ENCODE peak calls at places on chromosomes 13 and 19, in four cellular contexts. One of them, this sample, is unnamed. For H3K36me3 and H3K4me1, the result is how much of the 10 kb centered on the place peaks cover.

GRCh38 chr19:6802336-6803035 is 30.0 kb downstream of the VAV1 start:
- DNase-seq in suprapubic skin: peak
- DNase-seq in lung: peak
- DNase-seq in mammary epithelial cell: no peak
- DNase-seq in this sample: no peak

GRCh38 chr13:27044837-27045570 is 126.6 kb downstream of the USP12 start:
- DNase-seq in suprapubic skin: no peak
- DNase-seq in lung: no peak
- DNase-seq in mammary epithelial cell: no peak
- DNase-seq in this sample: no peak

GRCh38 chr13:62502606-62503005 is 1087.0 kb upstream of the PCDH20 start:
- DNase-seq in suprapubic skin: no peak
- DNase-seq in lung: no peak
- DNase-seq in mammary epithelial cell: no peak
- DNase-seq in this sample: no peak

GRCh38 chr13:64083811-64084210 is 2668.2 kb upstream of the PCDH20 start:
- DNase-seq in suprapubic skin: no peak
- DNase-seq in lung: no peak
- DNase-seq in mammary epithelial cell: no peak
- DNase-seq in this sample: no peak

GRCh38 chr13:51444922-51445321 is 7.9 kb downstream of the INTS6 start:
- DNase-seq in suprapubic skin: no peak
- DNase-seq in lung: no peak
- DNase-seq in mammary epithelial cell: no peak
- DNase-seq in this sample: no peak

GRCh38 chr19:46515879-46516350 is 20.2 kb upstream of the PNMA8B start:
- DNase-seq in suprapubic skin: no peak
- DNase-seq in lung: no peak
- DNase-seq in mammary epithelial cell: peak
- DNase-seq in this sample: no peak

GRCh38 chr19:1105873-1106840 is 2.4 kb downstream of the GPX4 start:
- DNase-seq in suprapubic skin: no peak
- DNase-seq in lung: no peak
- DNase-seq in mammary epithelial cell: no peak
- DNase-seq in this sample: no peak

GRCh38 chr13:45833663-45834062 is 17.9 kb downstream of the SIAH3 start:
- DNase-seq in suprapubic skin: no peak
- DNase-seq in lung: no peak
- DNase-seq in mammary epithelial cell: peak
- DNase-seq in this sample: no peak

GRCh38 chr19:30136591-30136990 is 194.6 kb downstream of the URI1 start:
- DNase-seq in suprapubic skin: no peak
- DNase-seq in lung: no peak
- DNase-seq in mammary epithelial cell: no peak
- DNase-seq in this sample: no peak

DNA sequence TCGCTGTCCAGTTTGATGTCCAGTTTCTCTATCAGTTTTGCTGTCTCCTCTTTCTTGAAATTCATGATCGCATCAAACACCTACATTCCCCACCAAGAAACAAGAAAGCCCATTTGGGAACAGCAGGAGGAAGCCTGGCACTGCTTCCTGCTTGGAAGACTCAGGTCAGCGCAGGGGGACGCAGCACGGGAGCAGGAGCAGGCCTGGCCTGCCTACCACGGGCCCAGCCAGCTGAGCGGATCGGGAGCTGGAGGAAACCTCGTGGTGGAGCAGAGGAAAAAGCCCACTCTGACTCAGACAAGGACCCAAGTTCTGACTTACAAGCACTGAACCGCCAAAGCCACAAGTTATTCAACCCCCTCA is 3.9 kb downstream of the EEF2 start:
- DNase-seq in suprapubic skin: no peak
- DNase-seq in lung: no peak
- DNase-seq in mammary epithelial cell: no peak
- DNase-seq in this sample: no peak
- H3K36me3 ChIP-seq in suprapubic skin: half or more
- H3K36me3 ChIP-seq in lung: half or more
- H3K36me3 ChIP-seq in mammary epithelial cell: half or more
- H3K36me3 ChIP-seq in this sample: half or more

GRCh38 chr13:33213797-33214196 is 71.8 kb downstream of the STARD13 start:
- DNase-seq in suprapubic skin: no peak
- DNase-seq in lung: no peak
- DNase-seq in mammary epithelial cell: no peak
- DNase-seq in this sample: no peak

GRCh38 chr13:33219926-33220325 is 65.6 kb downstream of the STARD13 start:
- DNase-seq in suprapubic skin: no peak
- DNase-seq in lung: no peak
- DNase-seq in mammary epithelial cell: no peak
- DNase-seq in this sample: no peak

GRCh38 chr13:33218020-33218419 is 67.5 kb downstream of the STARD13 start:
- DNase-seq in suprapubic skin: no peak
- DNase-seq in lung: no peak
- DNase-seq in mammary epithelial cell: peak
- DNase-seq in this sample: no peak

GRCh38 chr13:33218426-33218825 is 67.1 kb downstream of the STARD13 start:
- DNase-seq in suprapubic skin: no peak
- DNase-seq in lung: no peak
- DNase-seq in mammary epithelial cell: peak
- DNase-seq in this sample: no peak

DNA sequence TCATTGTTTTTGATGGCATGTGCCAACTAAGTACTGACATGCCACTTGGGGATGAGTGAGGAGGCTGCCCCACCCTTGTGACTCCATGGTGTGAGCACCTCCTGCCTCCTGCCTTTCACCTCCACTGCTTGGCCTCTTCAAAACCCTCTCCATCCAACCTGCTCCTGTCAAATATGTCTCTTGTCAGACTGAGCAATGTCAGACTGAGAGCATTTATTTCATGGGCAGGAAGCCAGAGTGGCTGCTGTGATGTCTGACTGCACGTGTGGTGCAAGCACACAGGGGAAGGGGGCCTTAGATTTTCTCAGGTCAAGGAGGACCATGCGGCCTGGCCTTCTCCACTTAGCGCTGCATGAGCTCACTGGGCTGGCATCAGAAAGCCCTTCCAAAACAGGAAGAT is 68.3 kb downstream of the STARD13 start:
- DNase-seq in suprapubic skin: no peak
- DNase-seq in lung: no peak
- DNase-seq in mammary epithelial cell: no peak
- DNase-seq in this sample: no peak
- H3K4me1 ChIP-seq in suprapubic skin: half or more
- H3K4me1 ChIP-seq in lung: under half
- H3K4me1 ChIP-seq in mammary epithelial cell: half or more
- H3K4me1 ChIP-seq in this sample: under half

DNA sequence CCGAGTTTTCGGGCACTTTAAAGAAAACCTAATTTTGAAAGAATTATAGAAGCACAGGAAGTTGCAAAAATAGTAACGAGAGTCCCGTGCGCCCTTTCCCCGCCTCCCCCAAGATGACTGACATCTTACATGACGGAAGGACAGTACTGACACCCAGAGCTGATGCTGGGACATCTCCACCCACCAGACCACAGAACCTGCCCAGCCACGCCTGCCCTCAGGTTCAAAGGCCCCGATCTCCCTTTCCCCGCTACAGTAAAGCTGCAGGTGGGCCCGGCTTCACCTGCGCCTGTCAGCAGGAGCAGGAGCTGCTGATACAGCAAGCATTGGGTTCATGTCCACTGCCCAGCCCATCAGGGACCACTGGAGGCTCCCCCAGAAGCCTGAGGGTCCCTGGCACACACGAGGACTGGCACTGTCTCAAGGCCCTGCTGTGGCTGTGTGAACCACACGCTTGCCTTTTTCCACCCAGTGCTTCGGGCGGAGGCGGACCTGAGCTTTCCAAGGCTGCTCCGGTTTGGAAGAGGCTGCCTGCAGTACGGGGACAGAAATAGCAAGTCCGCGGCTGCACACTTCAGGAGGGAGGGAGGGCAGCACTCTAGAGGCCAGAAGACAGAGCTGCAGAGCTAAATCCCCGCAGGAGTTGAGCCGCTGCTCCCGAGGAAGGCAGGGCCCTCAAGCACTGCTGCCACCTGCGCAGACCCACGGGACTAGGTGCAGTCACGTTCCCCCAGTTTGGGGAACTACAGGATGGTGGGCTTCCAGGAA is 8.7 kb downstream of the MAP2K2 start:
- DNase-seq in suprapubic skin: no peak
- DNase-seq in lung: no peak
- DNase-seq in mammary epithelial cell: no peak
- DNase-seq in this sample: no peak
- H3K36me3 ChIP-seq in suprapubic skin: half or more
- H3K36me3 ChIP-seq in lung: half or more
- H3K36me3 ChIP-seq in mammary epithelial cell: under half
- H3K36me3 ChIP-seq in this sample: under half

GRCh38 chr13:39034085-39034484 is 3.8 kb downstream of the PROSER1 start:
- DNase-seq in suprapubic skin: no peak
- DNase-seq in lung: no peak
- DNase-seq in mammary epithelial cell: no peak
- DNase-seq in this sample: no peak
- H3K4me1 ChIP-seq in suprapubic skin: under half
- H3K4me1 ChIP-seq in lung: under half
- H3K4me1 ChIP-seq in mammary epithelial cell: under half
- H3K4me1 ChIP-seq in this sample: under half

DNA sequence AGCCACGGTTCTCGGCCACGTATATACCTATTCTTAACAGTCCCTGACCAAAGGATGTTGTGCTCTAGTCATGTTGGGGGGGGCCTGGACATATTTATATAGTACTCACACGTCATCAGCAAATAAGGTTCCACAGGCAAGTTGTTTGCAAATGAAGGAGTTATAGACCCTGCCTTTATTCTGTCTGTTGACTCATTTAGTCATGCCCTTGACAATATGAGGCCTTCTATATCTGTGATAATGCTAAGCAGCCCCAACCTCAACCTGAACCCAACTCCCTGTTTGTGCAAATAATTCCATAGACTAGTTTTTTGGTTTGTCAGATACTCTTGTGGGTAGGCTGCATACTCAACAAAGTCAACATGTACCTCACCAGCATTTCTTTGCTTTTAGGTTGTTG is 8.9 kb downstream of the ZNF586 start:
- DNase-seq in suprapubic skin: no peak
- DNase-seq in lung: no peak
- DNase-seq in mammary epithelial cell: no peak
- DNase-seq in this sample: no peak
- H3K36me3 ChIP-seq in suprapubic skin: half or more
- H3K36me3 ChIP-seq in lung: under half
- H3K36me3 ChIP-seq in mammary epithelial cell: under half
- H3K36me3 ChIP-seq in this sample: half or more

GRCh38 chr13:98512774-98513327 is 64.1 kb downstream of the STK24 start:
- DNase-seq in suprapubic skin: no peak
- DNase-seq in lung: no peak
- DNase-seq in mammary epithelial cell: no peak
- DNase-seq in this sample: no peak
- H3K4me1 ChIP-seq in suprapubic skin: half or more
- H3K4me1 ChIP-seq in lung: under half
- H3K4me1 ChIP-seq in mammary epithelial cell: under half
- H3K4me1 ChIP-seq in this sample: under half

This sample was measured in thoracic aorta.